ENCODE peak calls at places on chromosomes 1 and 21, in seven cellular contexts. J is A549, A is K562, W is tibial nerve, D is sigmoid colon, V is ovary, F is stomach. P is an unnamed sample.

GRCh38 chr1:59901770-59902388 is 24.7 kb downstream of the CYP2J2 start:
- DNase-seq in J (no peak), A (no peak), W (no peak), D (no peak), V (no peak), F (no peak), P (no peak)

GRCh38 chr1:243229526-243229925 is 25.6 kb downstream of the CEP170 start:
- DNase-seq in J (no peak), A (no peak), W (no peak), D (no peak), V (no peak), F (no peak), P (no peak)

GRCh38 chr1:175725684-175726083 is 17.7 kb downstream of the TNR start:
- DNase-seq in J (no peak), A (no peak), W (no peak), D (no peak), V (no peak), F (no peak), P (no peak)

GRCh38 chr1:92291372-92291999 is 7.3 kb downstream of the GLMN start:
- DNase-seq in J (peak), A (peak), W (no peak), D (no peak), V (no peak), F (no peak), P (no peak)

GRCh38 chr1:78004719-78005346 is at the start of gene DNAJB4:
- DNase-seq in J (peak), A (peak), W (peak), D (peak), V (peak), F (peak), P (peak)

GRCh38 chr1:119008483-119009299 is 20.5 kb upstream of the TBX15 start:
- DNase-seq in J (peak), A (peak), W (no peak), D (no peak), V (no peak), F (no peak), P (no peak)

GRCh38 chr21:43991447-43991991 is 20.6 kb upstream of the TRAPPC10 start:
- DNase-seq in J (no peak), A (no peak), W (no peak), D (peak), V (peak), F (no peak), P (no peak)

GRCh38 chr1:234631721-234632125 is 21.7 kb upstream of the IRF2BP2 start:
- DNase-seq in J (peak), A (no peak), W (no peak), D (no peak), V (no peak), F (no peak), P (no peak)

GRCh38 chr21:33821580-33822322 is 93.9 kb downstream of the ATP5PO start:
- DNase-seq in J (no peak), A (no peak), W (no peak), D (no peak), V (no peak), F (no peak), P (no peak)

GRCh38 chr1:226875641-226876295 is 5.4 kb downstream of the PSEN2 start:
- DNase-seq in J (peak), A (peak), W (no peak), D (no peak), V (peak), F (peak), P (peak)

DNA sequence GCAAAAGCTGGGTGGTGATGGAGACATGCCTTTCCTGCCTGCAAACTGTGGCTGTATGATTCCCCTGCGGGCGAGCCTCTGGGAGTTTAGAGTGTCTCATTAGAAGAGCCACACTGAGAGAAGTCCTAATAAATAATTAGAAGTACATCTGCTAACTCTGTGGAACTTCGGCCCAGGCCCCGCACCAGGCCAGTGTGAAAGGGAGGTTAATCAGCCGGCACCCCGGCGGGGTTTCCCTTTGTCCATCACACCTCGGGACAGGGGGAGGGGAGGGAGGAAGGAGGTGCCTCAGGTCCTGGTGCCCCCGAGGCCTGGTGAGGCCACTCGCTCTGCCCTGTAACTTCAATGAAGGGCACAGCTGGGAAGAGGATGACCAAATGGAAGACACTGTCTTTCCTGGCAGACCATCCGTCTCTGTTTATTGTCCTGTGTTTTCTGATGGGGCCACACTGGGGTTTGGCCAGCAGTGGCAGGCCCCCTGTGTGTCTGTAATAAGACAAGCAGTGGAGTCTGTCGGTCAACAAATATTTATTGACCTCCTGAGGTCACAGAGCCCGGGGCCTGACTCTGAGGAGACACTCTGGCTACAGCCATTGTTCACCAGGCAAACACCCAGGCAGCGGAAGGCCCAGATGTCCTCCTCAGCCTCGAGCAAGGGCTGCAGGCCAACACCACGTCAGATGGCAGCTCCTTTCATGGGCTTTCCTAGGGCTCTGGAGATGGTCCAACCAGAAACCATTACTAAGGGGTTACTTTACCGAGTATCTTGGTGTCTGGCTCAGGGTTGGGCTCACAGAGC is 267.5 kb upstream of the RAB4A start:
- DNase-seq in J (no peak), A (peak), W (peak), D (peak), V (no peak), F (no peak), P (no peak)
- TF ChIP-seq EP300 in J (no peak), A (no peak), W (no peak), D (no peak), V (no peak), F (peak), P (no peak)

DNA sequence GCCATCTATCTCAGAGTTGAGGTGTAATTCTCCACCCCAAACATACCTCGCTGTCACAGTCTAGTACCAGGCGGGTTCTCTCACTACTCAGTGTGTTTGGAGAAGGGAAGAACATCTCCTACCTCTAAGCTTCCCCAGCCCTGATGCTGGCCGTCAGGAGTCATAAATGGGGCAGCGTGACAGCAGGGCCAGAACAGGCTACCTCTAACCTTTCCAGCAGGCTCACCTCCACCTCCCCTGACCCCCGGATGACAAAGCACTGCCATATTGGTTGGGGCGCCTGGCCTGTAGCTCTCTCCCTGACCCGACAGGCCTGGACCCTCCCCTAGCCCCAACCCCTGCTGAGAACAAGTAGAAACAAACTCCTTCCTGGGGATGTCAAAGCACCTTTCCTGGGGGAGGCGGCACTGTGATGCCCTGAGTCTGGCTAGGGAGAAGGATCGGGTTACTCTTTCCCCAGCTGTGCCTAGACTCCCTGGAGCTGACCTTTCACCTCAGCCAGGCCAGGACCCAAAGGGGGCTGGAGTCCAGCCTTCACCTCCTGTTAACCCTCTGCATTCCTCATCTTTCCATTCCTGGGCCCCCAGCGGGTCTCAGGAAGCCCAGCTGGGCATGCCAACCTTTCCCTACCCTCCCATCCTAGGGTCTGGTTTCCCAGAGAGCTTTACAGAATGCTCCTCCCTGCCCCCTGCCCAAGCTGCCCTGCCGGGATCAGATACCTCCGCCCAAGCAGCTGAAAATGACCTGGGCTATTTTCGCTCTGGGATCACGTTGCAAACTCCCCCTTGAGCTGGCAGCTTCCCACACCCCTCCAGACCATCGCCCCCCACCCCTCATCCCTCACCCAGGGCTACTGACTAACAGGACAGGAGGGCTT is 34.2 kb downstream of the AHDC1 start:
- DNase-seq in J (no peak), A (peak), W (no peak), D (peak), V (no peak), F (no peak), P (no peak)
- TF ChIP-seq EP300 in J (no peak), A (no peak), W (no peak), D (no peak), V (no peak), F (no peak), P (no peak)

DNA sequence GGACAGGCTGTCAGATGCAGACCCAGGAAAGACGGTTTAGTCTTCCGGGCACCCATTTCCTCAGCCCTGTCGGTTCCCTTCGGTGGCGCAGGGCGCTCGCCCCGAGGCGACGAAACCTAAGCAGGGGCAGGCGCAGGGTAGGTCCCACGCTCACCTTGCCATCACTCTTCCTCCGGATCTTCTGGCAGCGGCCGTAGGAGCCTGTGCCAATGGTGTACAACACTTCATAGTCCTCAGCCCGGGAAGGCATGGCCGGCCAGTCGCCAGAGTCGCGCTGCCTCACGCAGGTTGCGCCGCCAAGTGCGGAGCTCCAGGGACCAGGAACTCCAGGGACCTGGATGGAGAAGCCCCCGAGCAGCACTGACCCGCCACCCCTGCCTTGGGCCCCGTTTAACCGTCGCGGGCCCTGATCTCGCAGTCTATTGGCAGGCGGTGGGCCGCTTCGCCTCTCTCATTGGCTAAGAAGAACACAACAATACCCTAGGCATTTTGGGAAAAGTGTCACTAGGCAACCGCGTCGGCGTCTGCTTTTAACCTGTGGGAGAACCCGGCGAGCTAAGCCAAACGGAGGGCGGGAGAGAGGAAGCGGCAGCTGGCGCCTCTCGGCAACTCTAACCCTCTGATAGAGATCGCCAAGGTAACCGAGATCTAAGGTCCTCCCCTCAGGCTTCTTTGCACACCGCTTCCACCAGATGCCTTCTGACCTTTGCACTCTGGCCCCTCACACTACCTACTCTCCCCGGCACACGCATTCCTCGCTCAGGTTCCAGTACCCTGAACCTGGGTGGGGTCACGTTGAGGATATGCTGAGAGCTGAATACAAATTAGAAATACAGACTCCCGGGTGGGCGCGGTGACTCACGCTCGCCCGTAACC is at the start of gene NEK2:
- DNase-seq in J (peak), A (peak), W (peak), D (peak), V (peak), F (peak), P (peak)
- TF ChIP-seq EP300 in J (no peak), A (peak), W (no peak), D (no peak), V (no peak), F (no peak), P (no peak)

DNA sequence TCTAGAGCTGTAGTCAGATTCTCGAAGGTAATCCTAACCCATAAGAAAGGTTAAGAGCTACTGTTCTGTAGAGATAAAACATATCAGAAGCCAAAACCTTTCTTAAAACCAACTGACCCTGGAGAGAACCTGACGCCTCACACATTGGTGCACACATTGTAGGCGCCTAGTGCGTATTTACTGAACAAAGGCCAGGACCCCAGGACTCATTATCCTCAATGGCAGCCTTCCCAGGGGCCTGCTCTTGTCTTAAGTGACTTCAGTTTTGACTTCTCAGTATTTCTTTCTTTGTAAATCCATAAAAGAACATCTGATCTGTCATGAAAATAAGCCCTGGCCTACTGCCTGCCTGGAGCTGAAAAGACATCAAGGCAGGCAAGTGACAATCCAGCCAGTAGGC is 27.6 kb downstream of the ABCA4 start:
- DNase-seq in J (no peak), A (no peak), W (no peak), D (peak), V (no peak), F (no peak), P (no peak)
- TF ChIP-seq EP300 in J (no peak), A (no peak), W (no peak), D (no peak), V (no peak), F (no peak), P (no peak)

GRCh38 chr1:182157187-182157586 is 95.7 kb upstream of the ZNF648 start:
- DNase-seq in J (no peak), A (no peak), W (no peak), D (no peak), V (no peak), F (no peak), P (no peak)
- TF ChIP-seq EP300 in J (no peak), A (no peak), W (no peak), D (no peak), V (no peak), F (no peak), P (no peak)

DNA sequence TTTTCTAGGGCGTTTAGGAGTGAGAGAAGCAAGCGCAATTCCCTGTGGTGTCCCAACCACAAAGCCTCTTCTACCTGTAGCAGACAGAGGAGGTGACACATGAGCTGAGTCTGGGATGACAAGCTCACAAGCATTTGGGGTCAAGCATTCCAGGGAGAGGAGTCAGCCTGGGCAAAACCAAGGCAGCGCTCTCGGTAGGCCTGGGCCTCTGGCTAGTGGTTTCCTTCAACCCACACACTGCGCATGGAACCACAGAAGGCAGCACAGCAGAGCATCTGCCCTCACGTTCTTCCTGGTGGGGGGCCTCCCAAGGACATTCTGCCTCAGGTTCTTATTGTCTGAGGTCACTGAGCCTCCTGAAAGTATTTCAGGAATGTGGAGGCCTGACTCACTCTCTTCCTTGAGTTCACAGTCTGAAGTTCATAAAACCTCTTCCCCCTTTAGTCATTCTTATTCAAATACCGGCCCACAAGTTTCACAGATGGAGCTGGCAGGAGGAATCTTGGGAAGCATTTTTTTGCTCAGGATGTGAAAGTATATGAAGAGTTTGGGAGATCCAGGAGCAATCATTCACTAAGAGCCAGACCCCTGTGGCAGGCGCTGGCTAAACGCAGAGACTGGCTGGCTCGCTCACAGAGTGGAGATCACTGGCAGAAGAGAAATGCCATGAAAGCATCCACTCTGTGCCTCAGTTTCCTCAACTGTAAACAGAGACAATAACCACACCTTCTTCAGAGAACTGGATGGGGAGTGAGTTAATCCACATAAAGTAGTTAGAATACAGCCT is 26.8 kb downstream of the CCN1 start:
- DNase-seq in J (peak), A (no peak), W (no peak), D (no peak), V (no peak), F (no peak), P (no peak)
- TF ChIP-seq EP300 in J (peak), A (no peak), W (no peak), D (no peak), V (no peak), F (no peak), P (no peak)

DNA sequence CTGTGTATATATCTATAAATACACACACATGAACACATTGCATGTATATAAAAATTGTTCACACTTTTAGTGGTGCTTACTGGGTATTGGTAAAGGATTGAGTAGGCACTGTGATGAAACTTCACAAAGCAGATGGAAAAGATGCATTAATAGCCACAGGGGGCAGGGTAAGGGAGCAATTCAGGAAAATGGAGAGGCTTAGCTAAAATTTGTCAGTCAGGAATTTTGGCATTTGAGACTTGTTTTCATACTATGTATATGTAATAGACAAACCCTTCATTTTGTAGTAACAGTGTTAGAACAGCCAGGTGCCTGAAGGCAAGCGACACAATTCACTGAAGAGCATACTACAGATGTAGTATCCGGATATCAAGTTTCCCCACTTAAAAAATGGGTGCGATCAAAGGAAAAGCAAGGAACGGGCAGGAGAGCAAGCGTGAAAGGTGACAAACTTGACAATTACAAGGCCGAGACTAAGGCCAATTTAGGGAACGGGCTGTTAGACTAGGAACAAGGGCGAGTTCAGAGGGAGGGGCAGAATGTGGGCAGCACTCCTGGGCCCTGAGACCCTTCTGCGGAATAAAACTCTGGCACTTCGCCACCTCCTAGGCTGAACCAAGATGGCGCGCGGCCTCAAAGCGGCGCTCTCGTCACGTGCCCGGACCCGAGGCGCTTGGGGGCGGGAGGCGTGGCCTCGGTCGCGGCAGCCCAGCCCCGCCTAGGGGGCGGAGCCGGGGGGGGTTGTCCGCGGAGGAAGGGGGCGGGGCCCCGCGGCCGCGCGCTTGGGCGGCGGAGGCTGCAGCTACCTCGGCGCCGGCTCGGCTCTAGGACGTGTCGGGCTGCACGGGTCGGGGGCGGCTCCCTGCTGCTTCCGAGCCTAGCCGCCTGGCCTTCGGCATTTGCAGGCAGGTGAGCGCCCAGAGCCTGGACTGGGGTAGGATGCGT is at the start of gene PPFIA4:
- DNase-seq in J (peak), A (peak), W (peak), D (peak), V (peak), F (peak), P (peak)
- TF ChIP-seq EP300 in J (no peak), A (no peak), W (no peak), D (no peak), V (no peak), F (no peak), P (no peak)

GRCh38 chr1:205504311-205505075 is at the start of gene CDK18:
- DNase-seq in J (peak), A (peak), W (peak), D (peak), V (peak), F (peak), P (peak)

GRCh38 chr1:205500240-205501218 is 3.9 kb upstream of the CDK18 start:
- DNase-seq in J (no peak), A (no peak), W (no peak), D (no peak), V (no peak), F (no peak), P (no peak)

GRCh38 chr1:205502992-205503391 is 1.5 kb upstream of the CDK18 start:
- DNase-seq in J (no peak), A (no peak), W (no peak), D (no peak), V (no peak), F (no peak), P (no peak)

GRCh38 chr1:205499789-205500188 is 4.7 kb upstream of the CDK18 start:
- DNase-seq in J (no peak), A (no peak), W (no peak), D (no peak), V (no peak), F (no peak), P (no peak)

GRCh38 chr1:205502111-205502810 is 2.2 kb upstream of the CDK18 start:
- DNase-seq in J (no peak), A (no peak), W (no peak), D (no peak), V (no peak), F (no peak), P (no peak)
- TF ChIP-seq EP300 in J (no peak), A (no peak), W (no peak), D (no peak), V (no peak), F (no peak), P (no peak)